ENCODE peak calls at places on chromosomes 6 and 20, in eight cellular contexts. W, I, S, H, K, C, V and P are unnamed samples.

GRCh38 chr6:36227379-36228344 is 31.1 kb downstream of the BRPF3 start:
- DNase-seq in V (no peak), I (no peak), W (no peak), K (no peak), H (no peak), S (no peak), C (no peak), P (no peak)

GRCh38 chr6:36054965-36055364 is 27.4 kb downstream of the MAPK14 start:
- DNase-seq in I (no peak), H (no peak), V (no peak), S (no peak), W (no peak), C (no peak), K (no peak), P (no peak)

GRCh38 chr6:28643017-28643740 is 117.5 kb downstream of the GPX5 start:
- DNase-seq in S (peak), K (no peak), W (no peak), I (no peak), C (no peak), V (peak), H (peak), P (no peak)

GRCh38 chr20:52683761-52684160 is 288.4 kb upstream of the TSHZ2 start:
- DNase-seq in C (no peak), I (no peak), K (no peak), S (no peak), W (no peak), H (no peak), V (no peak), P (no peak)

GRCh38 chr20:48156951-48157700 is 371.8 kb upstream of the SULF2 start:
- DNase-seq in V (no peak), H (no peak), S (no peak), W (no peak), K (no peak), C (no peak), I (no peak), P (no peak)

GRCh38 chr6:106974999-106975698 is 620 bp upstream of the CD24 start:
- DNase-seq in V (no peak), S (no peak), I (no peak), H (peak), K (peak), W (peak), C (peak), P (no peak)

GRCh38 chr6:53811746-53812145 is 16.9 kb downstream of the LRRC1 start:
- DNase-seq in C (no peak), S (no peak), V (no peak), W (no peak), H (no peak), I (no peak), K (no peak), P (no peak)

GRCh38 chr20:3168079-3168828 is 5.1 kb downstream of the LZTS3 start:
- DNase-seq in W (no peak), K (peak), S (no peak), C (no peak), H (peak), I (no peak), V (no peak), P (no peak)

GRCh38 chr6:17968081-17968518 is 19.3 kb downstream of the KIF13A start:
- DNase-seq in C (no peak), K (no peak), H (no peak), I (peak), V (peak), S (no peak), W (peak), P (no peak)

GRCh38 chr6:56652994-56653393 is 10.3 kb upstream of the DST start:
- DNase-seq in W (no peak), I (no peak), K (no peak), V (peak), H (no peak), S (no peak), C (no peak), P (no peak)

GRCh38 chr6:2245954-2246863 is 804 bp upstream of the GMDS start:
- DNase-seq in C (peak), H (peak), S (peak), W (peak), V (peak), I (peak), K (peak), P (peak)

GRCh38 chr20:6164421-6165341 is 41.9 kb upstream of the FERMT1 start:
- DNase-seq in S (no peak), H (no peak), V (peak), I (peak), K (no peak), W (peak), C (no peak), P (no peak)

GRCh38 chr6:137309078-137309762 is 90.0 kb upstream of the IFNGR1 start:
- DNase-seq in I (peak), W (peak), C (no peak), V (peak), K (peak), H (peak), S (no peak), P (no peak)

GRCh38 chr6:1468126-1468525 is 78.8 kb downstream of the FOXF2 start:
- DNase-seq in S (no peak), V (no peak), K (no peak), I (no peak), C (no peak), H (peak), W (no peak), P (no peak)

GRCh38 chr6:160919713-160920112 is 71.9 kb upstream of the MAP3K4 start:
- DNase-seq in S (no peak), I (no peak), C (no peak), H (no peak), V (peak), K (no peak), W (no peak), P (no peak)

GRCh38 chr6:150528648-150529285 is 70.9 kb upstream of the PLEKHG1 start:
- DNase-seq in S (no peak), W (peak), H (peak), V (peak), C (no peak), K (no peak), I (peak), P (no peak)

GRCh38 chr6:7296602-7297001 is 16.4 kb downstream of the SSR1 start:
- DNase-seq in C (no peak), V (no peak), S (no peak), H (no peak), W (no peak), K (no peak), I (no peak), P (no peak)

GRCh38 chr6:126063512-126064146 is 77.3 kb downstream of the TRMT11 start:
- DNase-seq in K (no peak), I (no peak), W (no peak), H (no peak), S (no peak), C (peak), V (peak), P (no peak)

GRCh38 chr20:13012886-13013285 is 4.1 kb downstream of the SPTLC3 start:
- DNase-seq in V (peak), S (no peak), C (no peak), H (peak), K (no peak), W (no peak), I (no peak), P (no peak)

GRCh38 chr6:20575691-20576451 is 41.6 kb downstream of the CDKAL1 start:
- DNase-seq in C (no peak), I (no peak), K (no peak), H (peak), S (no peak), W (no peak), V (no peak), P (no peak)

GRCh38 chr6:99064769-99065168 is 117.0 kb upstream of the FBXL4 start:
- DNase-seq in W (no peak), H (no peak), V (no peak), C (no peak), S (no peak), I (no peak), K (no peak), P (no peak)

GRCh38 chr6:21648475-21649050 is 55.0 kb downstream of the SOX4 start:
- DNase-seq in I (no peak), C (peak), H (no peak), W (no peak), V (no peak), S (no peak), K (no peak), P (no peak)

GRCh38 chr6:154619183-154619582 is 108.7 kb upstream of the CNKSR3 start:
- DNase-seq in K (no peak), V (no peak), W (no peak), S (no peak), H (no peak), I (no peak), C (no peak), P (no peak)

GRCh38 chr6:28172006-28172405 is 30.3 kb downstream of the ZKSCAN8 start:
- DNase-seq in H (no peak), W (no peak), C (no peak), K (no peak), S (no peak), I (no peak), V (no peak), P (no peak)

GRCh38 chr6:37232430-37233017 is 25.0 kb upstream of the TBC1D22B start:
- DNase-seq in V (no peak), C (no peak), I (no peak), K (no peak), W (no peak), H (no peak), S (no peak), P (no peak)

GRCh38 chr6:152189736-152190135 is 382.3 kb downstream of the ESR1 start:
- DNase-seq in H (no peak), C (no peak), W (no peak), S (no peak), K (no peak), I (no peak), V (peak), P (no peak)

GRCh38 chr6:144585217-144585814 is 300.2 kb downstream of the UTRN start:
- DNase-seq in S (peak), I (no peak), C (peak), K (no peak), V (peak), H (peak), W (no peak), P (no peak)

GRCh38 chr6:139825935-139826374 is 451.5 kb upstream of the CITED2 start:
- DNase-seq in K (no peak), V (no peak), H (no peak), S (no peak), C (no peak), W (no peak), I (no peak), P (no peak)

GRCh38 chr20:1440024-1440423 is 26.6 kb downstream of the NSFL1C start:
- DNase-seq in K (no peak), I (no peak), H (peak), W (no peak), V (peak), S (no peak), C (peak), P (no peak)

DNA sequence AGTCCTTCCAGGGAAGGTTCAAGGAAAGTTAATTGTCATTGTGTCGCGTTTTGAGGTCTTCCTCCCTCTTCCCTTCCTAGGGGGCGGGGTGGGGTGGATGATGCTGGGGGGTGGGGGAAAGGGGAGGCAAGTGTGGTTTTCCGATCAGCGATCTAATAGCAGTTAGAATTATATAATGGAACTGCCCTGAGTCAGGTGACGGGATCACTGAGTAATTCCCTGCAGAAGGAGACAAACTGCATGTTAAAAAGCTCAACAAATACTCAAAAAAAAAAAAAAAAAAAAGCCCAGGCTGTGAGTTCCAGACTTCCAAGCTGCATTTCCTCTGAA is 240.4 kb downstream of the PHACTR1 start:
- DNase-seq in S (no peak), I (no peak), C (no peak), K (no peak), V (no peak), H (no peak), W (no peak), P (no peak)
- TF ChIP-seq CTCF in S (no peak), I (no peak), C (no peak), K (no peak), V (no peak), H (no peak), W (no peak), P (no peak)

GRCh38 chr6:41892921-41893564 is 2.1 kb downstream of the USP49 start:
- DNase-seq in V (no peak), C (no peak), S (no peak), I (no peak), H (no peak), W (no peak), K (no peak), P (no peak)
- H3K4me3 ChIP-seq in V (no peak), C (peak), S (no peak), I (no peak), H (peak), W (no peak), K (no peak), P (peak)

GRCh38 chr6:113420290-113420689 is 436.9 kb upstream of the MARCKS start:
- DNase-seq in I (no peak), K (no peak), W (no peak), S (no peak), V (no peak), C (no peak), H (no peak), P (no peak)

GRCh38 chr6:113416166-113416565 is 441.0 kb upstream of the MARCKS start:
- DNase-seq in S (no peak), K (no peak), H (no peak), V (no peak), W (no peak), I (no peak), C (no peak), P (no peak)

GRCh38 chr6:113411006-113411405 is 446.1 kb upstream of the MARCKS start:
- DNase-seq in I (no peak), H (no peak), K (no peak), C (no peak), V (no peak), W (no peak), S (no peak), P (no peak)

GRCh38 chr6:113412589-113413367 is 444.4 kb upstream of the MARCKS start:
- DNase-seq in K (no peak), V (no peak), H (no peak), W (no peak), I (no peak), S (no peak), C (no peak), P (no peak)

GRCh38 chr6:113414511-113414910 is 442.6 kb upstream of the MARCKS start:
- DNase-seq in C (peak), V (peak), H (no peak), S (peak), W (no peak), I (peak), K (no peak), P (no peak)
- TF ChIP-seq CTCF in C (peak), V (peak), H (peak), S (peak), W (peak), I (peak), K (peak), P (peak)

GRCh38 chr20:9516658-9516987 is 2.2 kb downstream of the LAMP5 start:
- DNase-seq in S (no peak), V (no peak), H (peak), C (no peak), W (no peak), K (no peak), I (no peak), P (no peak)
- H3K4me3 ChIP-seq in S (no peak), V (no peak), H (peak), C (no peak), W (no peak), K (peak), I (no peak), P (peak)

GRCh38 chr20:51678041-51678697 is 90.0 kb downstream of the ATP9A start:
- DNase-seq in H (peak), C (no peak), V (peak), K (no peak), W (peak), I (no peak), S (no peak), P (peak)
- TF ChIP-seq CTCF in H (no peak), C (no peak), V (peak), K (no peak), W (no peak), I (no peak), S (no peak), P (peak)

GRCh38 chr6:166411721-166412151 is 29.0 kb upstream of the MPC1 start:
- DNase-seq in S (no peak), C (no peak), H (no peak), I (no peak), W (no peak), K (no peak), V (no peak), P (no peak)

GRCh38 chr6:166406197-166406596 is 23.5 kb upstream of the MPC1 start:
- DNase-seq in W (no peak), H (no peak), V (no peak), S (no peak), K (no peak), C (no peak), I (no peak), P (peak)

GRCh38 chr6:166411271-166411670 is 28.5 kb upstream of the MPC1 start:
- DNase-seq in K (no peak), S (no peak), V (no peak), C (no peak), H (no peak), W (no peak), I (no peak), P (no peak)

GRCh38 chr6:166410426-166410935 is 27.7 kb upstream of the MPC1 start:
- DNase-seq in S (no peak), C (no peak), W (no peak), I (no peak), K (no peak), H (no peak), V (no peak), P (no peak)

DNA sequence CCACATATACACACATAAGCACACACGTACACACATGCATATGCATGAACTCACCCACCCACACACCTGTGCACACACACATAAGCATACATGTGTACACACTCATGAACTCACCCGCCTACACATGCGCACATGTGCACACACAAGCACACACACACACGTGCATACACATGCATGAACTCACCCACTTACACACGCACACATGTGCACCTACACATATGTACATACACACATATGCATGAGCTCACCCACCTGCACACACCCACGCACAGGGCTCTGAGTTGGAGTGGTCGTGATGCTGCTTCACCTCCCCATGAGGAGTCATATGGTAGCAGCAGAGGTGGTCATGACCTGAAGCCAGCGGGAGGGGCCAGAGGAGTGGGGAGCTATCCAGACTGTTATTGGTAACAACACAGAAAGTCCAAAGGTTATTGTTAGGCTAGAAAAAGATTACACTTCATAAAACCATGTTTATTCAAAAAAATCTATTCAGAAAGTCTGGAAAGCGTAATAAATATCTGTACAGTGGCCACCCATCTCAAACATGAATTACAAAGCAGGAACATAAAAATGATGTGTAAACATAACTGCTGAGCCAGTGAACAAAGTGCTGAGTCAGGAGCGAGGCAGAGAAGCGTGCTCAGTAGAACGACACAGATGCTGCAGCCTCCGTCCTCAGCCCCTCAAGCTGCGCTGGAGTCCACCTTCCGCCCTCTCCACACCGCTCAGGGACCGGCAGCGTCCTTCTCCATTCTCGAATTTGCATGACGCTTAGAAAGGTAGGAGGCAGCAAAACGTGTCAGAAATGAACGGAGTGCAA is 26.4 kb upstream of the MPC1 start:
- DNase-seq in H (no peak), V (no peak), C (no peak), S (no peak), K (no peak), I (no peak), W (no peak), P (no peak)
- H3K4me3 ChIP-seq in H (no peak), V (no peak), C (no peak), S (no peak), K (no peak), I (no peak), W (no peak), P (no peak)

DNA sequence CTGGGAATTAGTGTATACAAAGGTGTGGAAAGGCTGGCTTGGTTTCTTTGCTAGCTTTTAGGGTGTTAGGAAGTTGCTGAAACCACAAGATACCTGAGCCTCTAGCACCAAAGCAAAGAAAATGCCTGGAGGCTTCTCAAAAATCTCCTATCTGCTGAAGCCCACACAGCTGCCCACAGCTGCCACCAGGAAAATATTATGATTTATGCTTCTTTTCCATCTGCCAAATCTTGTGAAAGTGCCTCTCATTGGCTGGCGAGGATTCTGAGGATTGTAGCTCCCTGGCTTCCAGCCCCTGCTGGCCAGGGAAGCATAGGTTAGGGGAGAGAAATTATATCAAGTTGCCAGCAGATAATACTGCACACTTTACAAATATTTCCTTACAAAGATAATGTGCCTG is 98.5 kb downstream of the MRPL14 start:
- DNase-seq in K (peak), C (no peak), W (no peak), V (no peak), H (no peak), I (no peak), S (no peak), P (no peak)
- TF ChIP-seq CTCF in K (no peak), C (no peak), W (no peak), V (peak), H (no peak), I (peak), S (no peak), P (no peak)

GRCh38 chr6:153442096-153442495 is 311.0 kb upstream of the RGS17 start:
- DNase-seq in V (no peak), W (no peak), K (no peak), C (no peak), I (no peak), S (no peak), H (peak), P (no peak)
- H3K4me3 ChIP-seq in V (no peak), W (no peak), K (no peak), C (no peak), I (no peak), S (no peak), H (no peak), P (no peak)